ENCODE peak calls at places on chromosomes 11 and 22, in nine cellular contexts. W is AG10803; L is K562; H is thoracic aorta; E is transverse colon; K is fibroblast of mammary gland; G is CD8-positive, alpha-beta memory T cell; Y is HepG2; P is cardiac fibroblast. F is an unnamed sample.
A peak's percentile ranks its signal among the peaks of the same experiment; 100 is the strongest.

GRCh38 chr11:120001161-120002135 is 136.5 kb downstream of the TRIM29 start:
- DNase-seq in L (no peak), G (no peak), K (no peak), H (no peak), E (no peak), Y (no peak), W (no peak), P (no peak), F (no peak)

GRCh38 chr11:16739326-16739875 is 954 bp downstream of the C11orf58 start:
- DNase-seq in Y (no peak), W (peak; percentile 22), H (no peak), L (no peak), E (no peak), G (peak; percentile 14), K (no peak), P (peak; percentile 49), F (no peak)

GRCh38 chr11:35750315-35750714 is 87.7 kb downstream of the TRIM44 start:
- DNase-seq in E (no peak), L (no peak), K (no peak), W (no peak), H (no peak), P (no peak), G (no peak), Y (peak; percentile 50), F (no peak)

GRCh38 chr11:123145220-123145619 is 49.8 kb downstream of the CLMP start:
- DNase-seq in K (peak; percentile 98), H (peak; percentile 28), G (no peak), E (no peak), P (peak; percentile 94), W (peak; percentile 93), Y (peak; percentile 67), L (no peak), F (peak; percentile 72)

GRCh38 chr22:44583076-44583760 is 85.2 kb upstream of the RTL6 start:
- DNase-seq in Y (no peak), H (no peak), P (peak; percentile 40), G (no peak), K (peak; percentile 17), L (no peak), E (no peak), W (peak; percentile 12), F (no peak)

GRCh38 chr22:35314161-35314942 is 14.7 kb downstream of the TOM1 start:
- DNase-seq in E (peak; percentile 65), P (no peak), K (no peak), Y (no peak), H (no peak), W (no peak), L (no peak), G (no peak), F (no peak)

GRCh38 chr11:130141561-130142341 is 17.8 kb upstream of the ST14 start:
- DNase-seq in E (no peak), L (no peak), W (peak; percentile 50), Y (no peak), G (no peak), K (no peak), H (no peak), P (peak; percentile 82), F (no peak)

GRCh38 chr22:33018232-33018864 is 39.8 kb downstream of the SYN3 start:
- DNase-seq in G (no peak), L (peak; percentile 51), K (peak; percentile 51), P (peak; percentile 56), W (peak; percentile 40), Y (peak; percentile 43), E (peak; percentile 39), H (no peak), F (peak; percentile 42)

GRCh38 chr11:60282291-60282690 is 1.8 kb downstream of the MS4A4A start:
- DNase-seq in L (no peak), K (no peak), P (no peak), W (no peak), E (no peak), H (no peak), Y (no peak), G (no peak), F (no peak)

GRCh38 chr11:95924414-95924760 is 480 bp upstream of the MTMR2 start:
- DNase-seq in Y (peak; percentile 18), P (peak; percentile 64), H (no peak), L (no peak), G (no peak), E (no peak), W (peak; percentile 22), K (peak; percentile 54), F (no peak)

GRCh38 chr11:35003658-35004057 is 87.2 kb downstream of the PDHX start:
- DNase-seq in P (no peak), W (no peak), G (no peak), K (peak; percentile 45), H (no peak), L (no peak), Y (no peak), E (no peak), F (no peak)

GRCh38 chr11:99271527-99271926 is 250.8 kb downstream of the CNTN5 start:
- DNase-seq in W (no peak), L (no peak), P (no peak), H (no peak), Y (no peak), G (no peak), K (no peak), E (no peak), F (no peak)

GRCh38 chr22:44587004-44587793 is 89.2 kb upstream of the RTL6 start:
- DNase-seq in Y (no peak), H (no peak), L (no peak), G (no peak), W (peak; percentile 17), E (no peak), P (peak; percentile 27), K (no peak), F (no peak)

GRCh38 chr22:30277547-30278344 is 11.1 kb upstream of the OSM start:
- DNase-seq in E (no peak), W (peak; percentile 55), P (peak; percentile 95), H (no peak), G (no peak), K (peak; percentile 84), Y (no peak), L (no peak), F (no peak)

GRCh38 chr22:45263790-45264269 is 20.9 kb upstream of the UPK3A start:
- DNase-seq in P (peak; percentile 88), G (no peak), K (peak; percentile 78), W (peak; percentile 87), Y (peak; percentile 75), H (no peak), E (peak; percentile 72), L (peak; percentile 66), F (peak; percentile 46)

GRCh38 chr11:67558084-67558772 is 25.4 kb upstream of the GSTP1 start:
- DNase-seq in K (no peak), E (peak; percentile 71), H (peak; percentile 47), L (no peak), G (no peak), P (peak; percentile 69), Y (peak; percentile 37), W (no peak), F (no peak)

GRCh38 chr11:73913472-73913871 is 36.7 kb downstream of the PAAF1 start:
- DNase-seq in L (no peak), H (no peak), G (no peak), E (no peak), W (no peak), P (no peak), K (no peak), Y (no peak), F (no peak)

GRCh38 chr22:19890502-19891349 is 36.1 kb upstream of the GNB1L start:
- DNase-seq in P (no peak), G (no peak), H (no peak), E (no peak), W (no peak), Y (no peak), L (no peak), K (no peak), F (no peak)

GRCh38 chr22:19892925-19893324 is 38.3 kb upstream of the GNB1L start:
- DNase-seq in G (no peak), E (no peak), W (no peak), P (no peak), Y (no peak), K (peak; percentile 14), L (no peak), H (no peak), F (no peak)

GRCh38 chr22:19893363-19893762 is 38.7 kb upstream of the GNB1L start:
- DNase-seq in H (no peak), G (no peak), P (no peak), K (no peak), L (no peak), E (no peak), W (no peak), Y (no peak), F (no peak)

GRCh38 chr22:19891350-19892248 is 36.9 kb upstream of the GNB1L start:
- DNase-seq in K (peak; percentile 84), H (no peak), L (peak; percentile 98), W (peak; percentile 79), E (no peak), P (peak; percentile 62), Y (peak; percentile 71), G (peak; percentile 72), F (no peak)

GRCh38 chr22:19892249-19892879 is 37.7 kb upstream of the GNB1L start:
- DNase-seq in K (peak; percentile 48), P (peak; percentile 64), L (peak; percentile 85), E (no peak), Y (peak; percentile 76), H (no peak), G (peak; percentile 29), W (no peak), F (no peak)
- H3K4me3 ChIP-seq in K (no peak overlapping the region), P (no peak overlapping the region), L (no peak overlapping the region), E (no peak overlapping the region), Y (no peak overlapping the region), H (no peak overlapping the region), G (peak overlapping the region; percentile 71), W (no peak overlapping the region), F (no peak overlapping the region)

GRCh38 chr11:94568717-94569116 is 1.5 kb downstream of the PIWIL4 start:
- DNase-seq in H (no peak), P (no peak), L (no peak), W (no peak), Y (no peak), K (no peak), E (no peak), G (no peak), F (no peak)
- H3K4me3 ChIP-seq in H (no peak overlapping the region), P (no peak overlapping the region), L (no peak overlapping the region), W (no peak overlapping the region), Y (no peak overlapping the region), K (no peak overlapping the region), E (no peak overlapping the region), G (no peak overlapping the region), F (no peak overlapping the region)

GRCh38 chr11:118175600-118176399 is 639 bp downstream of the SCN2B start:
- DNase-seq in H (no peak), G (no peak), W (no peak), P (no peak), E (no peak), K (no peak), Y (no peak), L (no peak), F (no peak)
- H3K4me3 ChIP-seq in H (peak overlapping the region; percentile 20), G (no peak overlapping the region), W (no peak overlapping the region), P (no peak overlapping the region), E (peak overlapping the region; percentile 13), K (no peak overlapping the region), Y (no peak overlapping the region), L (no peak overlapping the region), F (no peak overlapping the region)

DNA sequence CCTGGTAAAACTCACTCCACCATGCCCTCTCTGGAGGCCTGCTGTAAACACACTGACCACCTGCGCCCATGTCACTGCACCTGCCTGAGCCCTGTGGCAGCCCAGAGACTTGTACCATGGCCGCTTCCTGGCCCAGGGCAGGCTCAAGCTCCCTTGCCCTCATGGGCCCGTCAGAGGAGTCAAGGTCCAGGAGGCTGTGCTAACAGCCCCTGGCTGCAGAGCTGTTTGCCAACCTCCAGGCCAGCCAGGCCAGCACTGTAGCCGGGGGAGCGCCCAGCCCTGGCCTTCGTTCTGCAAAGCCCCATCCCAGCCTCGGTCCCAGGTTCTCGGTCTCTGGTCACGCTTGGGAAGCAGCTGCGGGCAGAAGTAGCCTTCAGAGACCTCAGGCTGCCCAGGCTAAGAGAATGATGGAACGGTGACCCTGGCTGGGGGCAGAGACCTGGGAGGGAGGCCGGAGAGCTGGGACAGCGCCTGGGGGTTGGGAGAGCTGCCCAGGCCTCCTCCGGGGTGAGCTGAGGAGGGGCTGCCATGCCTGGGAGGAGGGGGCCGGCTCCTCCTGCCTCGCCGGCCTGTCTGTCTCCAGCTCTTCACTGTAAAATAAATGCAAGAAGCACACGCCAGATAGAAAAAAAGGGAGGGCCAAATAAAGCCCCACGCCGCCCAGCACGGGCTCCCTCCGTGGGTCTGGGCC is 11.9 kb upstream of the TCF20 start:
- DNase-seq in K (no peak), H (no peak), E (peak; percentile 54), W (no peak), P (no peak), Y (peak; percentile 67), G (no peak), L (no peak), F (no peak)
- H3K4me3 ChIP-seq in K (no peak overlapping the region), H (no peak overlapping the region), E (no peak overlapping the region), W (no peak overlapping the region), P (no peak overlapping the region), Y (peak overlapping the region; percentile 55), G (no peak overlapping the region), L (no peak overlapping the region), F (no peak overlapping the region)

F was measured in Panc1.